ENCODE peak calls at places on chromosome 21, in eight cellular contexts. One of them, this sample, is unnamed.
A peak's percentile ranks its signal among the peaks of the same experiment; 100 is the strongest.

GRCh38 chr21:41751621-41752020 is 15.2 kb downstream of the RIPK4 start:
- DNase-seq in NCI-H2029: no peak
- DNase-seq in T47D: peak; percentile 75
- DNase-seq in iris pigment epithelial cell: no peak
- DNase-seq in cardiac fibroblast: no peak
- DNase-seq in T1000: no peak
- DNase-seq in EL: no peak
- DNase-seq in epithelial cell of esophagus: peak; percentile 95
- DNase-seq in this sample: peak; percentile 74

GRCh38 chr21:46605759-46606426 is 1.0 kb upstream of the S100B start:
- DNase-seq in NCI-H2029: no peak
- DNase-seq in T47D: no peak
- DNase-seq in iris pigment epithelial cell: no peak
- DNase-seq in cardiac fibroblast: no peak
- DNase-seq in T1000: no peak
- DNase-seq in EL: no peak
- DNase-seq in epithelial cell of esophagus: no peak
- DNase-seq in this sample: no peak

GRCh38 chr21:18832081-18832670 is 428.6 kb upstream of the TMPRSS15 start:
- DNase-seq in NCI-H2029: no peak
- DNase-seq in T47D: no peak
- DNase-seq in iris pigment epithelial cell: no peak
- DNase-seq in cardiac fibroblast: no peak
- DNase-seq in T1000: no peak
- DNase-seq in EL: no peak
- DNase-seq in epithelial cell of esophagus: no peak
- DNase-seq in this sample: peak; percentile 62

GRCh38 chr21:45539796-45540600 is 2.2 kb downstream of the SLC19A1 start:
- DNase-seq in NCI-H2029: no peak
- DNase-seq in T47D: no peak
- DNase-seq in iris pigment epithelial cell: no peak
- DNase-seq in cardiac fibroblast: no peak
- DNase-seq in T1000: no peak
- DNase-seq in EL: no peak
- DNase-seq in epithelial cell of esophagus: no peak
- DNase-seq in this sample: no peak

GRCh38 chr21:15631342-15631741 is 98.4 kb upstream of the USP25 start:
- DNase-seq in NCI-H2029: no peak
- DNase-seq in T47D: no peak
- DNase-seq in iris pigment epithelial cell: peak; percentile 74
- DNase-seq in cardiac fibroblast: peak; percentile 67
- DNase-seq in T1000: no peak
- DNase-seq in EL: peak; percentile 65
- DNase-seq in epithelial cell of esophagus: peak; percentile 32
- DNase-seq in this sample: no peak

GRCh38 chr21:28639742-28640141 is 352.9 kb downstream of the LTN1 start:
- DNase-seq in NCI-H2029: no peak
- DNase-seq in T47D: no peak
- DNase-seq in iris pigment epithelial cell: peak; percentile 45
- DNase-seq in cardiac fibroblast: peak; percentile 75
- DNase-seq in T1000: no peak
- DNase-seq in EL: no peak
- DNase-seq in epithelial cell of esophagus: peak; percentile 57
- DNase-seq in this sample: no peak

GRCh38 chr21:19731251-19731650 is 1267.0 kb upstream of the NCAM2 start:
- DNase-seq in NCI-H2029: no peak
- DNase-seq in T47D: no peak
- DNase-seq in iris pigment epithelial cell: no peak
- DNase-seq in cardiac fibroblast: no peak
- DNase-seq in T1000: no peak
- DNase-seq in EL: no peak
- DNase-seq in epithelial cell of esophagus: no peak
- DNase-seq in this sample: peak; percentile 15

GRCh38 chr21:14685568-14685967 is 139.5 kb upstream of the SAMSN1 start:
- DNase-seq in NCI-H2029: no peak
- DNase-seq in T47D: no peak
- DNase-seq in iris pigment epithelial cell: no peak
- DNase-seq in cardiac fibroblast: no peak
- DNase-seq in T1000: no peak
- DNase-seq in EL: no peak
- DNase-seq in epithelial cell of esophagus: no peak
- DNase-seq in this sample: no peak

GRCh38 chr21:44951186-44951915 is 11.5 kb downstream of the SLX9 start:
- DNase-seq in NCI-H2029: no peak
- DNase-seq in T47D: no peak
- DNase-seq in iris pigment epithelial cell: no peak
- DNase-seq in cardiac fibroblast: no peak
- DNase-seq in T1000: no peak
- DNase-seq in EL: no peak
- DNase-seq in epithelial cell of esophagus: no peak
- DNase-seq in this sample: no peak

GRCh38 chr21:45015469-45015860 is 58.9 kb upstream of the ADARB1 start:
- DNase-seq in NCI-H2029: no peak
- DNase-seq in T47D: no peak
- DNase-seq in iris pigment epithelial cell: no peak
- DNase-seq in cardiac fibroblast: no peak
- DNase-seq in T1000: no peak
- DNase-seq in EL: no peak
- DNase-seq in epithelial cell of esophagus: no peak
- DNase-seq in this sample: no peak

GRCh38 chr21:43574741-43575465 is 84.4 kb downstream of the HSF2BP start:
- DNase-seq in NCI-H2029: no peak
- DNase-seq in T47D: no peak
- DNase-seq in iris pigment epithelial cell: no peak
- DNase-seq in cardiac fibroblast: no peak
- DNase-seq in T1000: no peak
- DNase-seq in EL: no peak
- DNase-seq in epithelial cell of esophagus: no peak
- DNase-seq in this sample: no peak

GRCh38 chr21:38561205-38561604 is 62.9 kb upstream of the ERG start:
- DNase-seq in NCI-H2029: no peak
- DNase-seq in T47D: no peak
- DNase-seq in iris pigment epithelial cell: no peak
- DNase-seq in cardiac fibroblast: no peak
- DNase-seq in T1000: no peak
- DNase-seq in EL: no peak
- DNase-seq in epithelial cell of esophagus: peak; percentile 19
- DNase-seq in this sample: no peak

GRCh38 chr21:36909901-36910561 is 56.4 kb downstream of the HLCS start:
- DNase-seq in NCI-H2029: peak; percentile 18
- DNase-seq in T47D: no peak
- DNase-seq in iris pigment epithelial cell: peak; percentile 98
- DNase-seq in cardiac fibroblast: peak; percentile 96
- DNase-seq in T1000: peak; percentile 52
- DNase-seq in EL: peak; percentile 97
- DNase-seq in epithelial cell of esophagus: peak; percentile 96
- DNase-seq in this sample: no peak

GRCh38 chr21:42666023-42666747 is 12.8 kb downstream of the PDE9A start:
- DNase-seq in NCI-H2029: no peak
- DNase-seq in T47D: no peak
- DNase-seq in iris pigment epithelial cell: peak; percentile 14
- DNase-seq in cardiac fibroblast: no peak
- DNase-seq in T1000: no peak
- DNase-seq in EL: no peak
- DNase-seq in epithelial cell of esophagus: no peak
- DNase-seq in this sample: peak; percentile 43

GRCh38 chr21:45963225-45963555 is 18.4 kb upstream of the COL6A1 start:
- DNase-seq in NCI-H2029: no peak
- DNase-seq in T47D: no peak
- DNase-seq in iris pigment epithelial cell: peak; percentile 18
- DNase-seq in cardiac fibroblast: peak; percentile 36
- DNase-seq in T1000: no peak
- DNase-seq in EL: no peak
- DNase-seq in epithelial cell of esophagus: no peak
- DNase-seq in this sample: no peak

GRCh38 chr21:33075128-33075527 is 5.2 kb downstream of the OLIG1 start:
- DNase-seq in NCI-H2029: no peak
- DNase-seq in T47D: peak; percentile 54
- DNase-seq in iris pigment epithelial cell: no peak
- DNase-seq in cardiac fibroblast: no peak
- DNase-seq in T1000: no peak
- DNase-seq in EL: no peak
- DNase-seq in epithelial cell of esophagus: peak; percentile 6
- DNase-seq in this sample: no peak

GRCh38 chr21:43734131-43734634 is 15.3 kb downstream of the PDXK start:
- DNase-seq in NCI-H2029: peak; percentile 69
- DNase-seq in T47D: peak; percentile 62
- DNase-seq in iris pigment epithelial cell: no peak
- DNase-seq in cardiac fibroblast: no peak
- DNase-seq in T1000: no peak
- DNase-seq in EL: no peak
- DNase-seq in epithelial cell of esophagus: peak; percentile 53
- DNase-seq in this sample: no peak

GRCh38 chr21:41630249-41630648 is 122.3 kb upstream of the TMPRSS2 start:
- DNase-seq in NCI-H2029: no peak
- DNase-seq in T47D: no peak
- DNase-seq in iris pigment epithelial cell: peak; percentile 100
- DNase-seq in cardiac fibroblast: peak; percentile 99
- DNase-seq in T1000: peak; percentile 84
- DNase-seq in EL: peak; percentile 99
- DNase-seq in epithelial cell of esophagus: peak; percentile 100
- DNase-seq in this sample: no peak

GRCh38 chr21:44739316-44739715 is 27.9 kb upstream of the TSPEAR start:
- DNase-seq in NCI-H2029: no peak
- DNase-seq in T47D: no peak
- DNase-seq in iris pigment epithelial cell: no peak
- DNase-seq in cardiac fibroblast: no peak
- DNase-seq in T1000: no peak
- DNase-seq in EL: no peak
- DNase-seq in epithelial cell of esophagus: no peak
- DNase-seq in this sample: peak; percentile 27

GRCh38 chr21:43269461-43269860 is 100.7 kb downstream of the CRYAA start:
- DNase-seq in NCI-H2029: no peak
- DNase-seq in T47D: no peak
- DNase-seq in iris pigment epithelial cell: no peak
- DNase-seq in cardiac fibroblast: no peak
- DNase-seq in T1000: no peak
- DNase-seq in EL: no peak
- DNase-seq in epithelial cell of esophagus: no peak
- DNase-seq in this sample: no peak

GRCh38 chr21:45056917-45057560 is 17.3 kb upstream of the ADARB1 start:
- DNase-seq in NCI-H2029: no peak
- DNase-seq in T47D: no peak
- DNase-seq in iris pigment epithelial cell: no peak
- DNase-seq in cardiac fibroblast: no peak
- DNase-seq in T1000: no peak
- DNase-seq in EL: no peak
- DNase-seq in epithelial cell of esophagus: no peak
- DNase-seq in this sample: no peak

GRCh38 chr21:26332873-26333272 is 162.3 kb upstream of the APP start:
- DNase-seq in NCI-H2029: no peak
- DNase-seq in T47D: no peak
- DNase-seq in iris pigment epithelial cell: no peak
- DNase-seq in cardiac fibroblast: no peak
- DNase-seq in T1000: no peak
- DNase-seq in EL: no peak
- DNase-seq in epithelial cell of esophagus: peak; percentile 95
- DNase-seq in this sample: no peak

GRCh38 chr21:37627561-37627960 is 261.0 kb downstream of the DYRK1A start:
- DNase-seq in NCI-H2029: no peak
- DNase-seq in T47D: no peak
- DNase-seq in iris pigment epithelial cell: no peak
- DNase-seq in cardiac fibroblast: no peak
- DNase-seq in T1000: no peak
- DNase-seq in EL: no peak
- DNase-seq in epithelial cell of esophagus: no peak
- DNase-seq in this sample: no peak

GRCh38 chr21:44750675-44751025 is 39.3 kb upstream of the TSPEAR start:
- DNase-seq in NCI-H2029: no peak
- DNase-seq in T47D: no peak
- DNase-seq in iris pigment epithelial cell: no peak
- DNase-seq in cardiac fibroblast: no peak
- DNase-seq in T1000: no peak
- DNase-seq in EL: no peak
- DNase-seq in epithelial cell of esophagus: no peak
- DNase-seq in this sample: no peak

GRCh38 chr21:14480601-14481000 is 65.5 kb downstream of the SAMSN1 start:
- DNase-seq in NCI-H2029: no peak
- DNase-seq in T47D: no peak
- DNase-seq in iris pigment epithelial cell: no peak
- DNase-seq in cardiac fibroblast: peak; percentile 3
- DNase-seq in T1000: no peak
- DNase-seq in EL: no peak
- DNase-seq in epithelial cell of esophagus: peak; percentile 7
- DNase-seq in this sample: peak; percentile 8